ENCODE peak calls at places on chromosome 17, in eight cellular contexts. R is EL; H is activated CD4-positive, alpha-beta T cell treated with anti-CD3 and anti-CD28 coated beads for 48 hours; D is stimulated activated CD4-positive, alpha-beta T cell treated with anti-CD3 and anti-CD28 coated beads, Interleukin-2, amount 100 ng/mL, for 48 hours; Q is LHCN-M2; A is NCI-H1694; G is H7; F is NCI-H345. Z is an unnamed sample.

GRCh38 chr17:77466140-77466539 is 325.4 kb downstream of the SEC14L1 start:
- DNase-seq in R (no peak), H (no peak), D (no peak), Q (no peak), A (no peak), G (peak), F (no peak), Z (no peak)

GRCh38 chr17:520447-521167 is 168.0 kb upstream of the RPH3AL start:
- DNase-seq in R (no peak), H (no peak), D (no peak), Q (no peak), A (peak), G (no peak), F (no peak), Z (peak)

GRCh38 chr17:42814633-42815399 is 9.3 kb downstream of the BECN1 start:
- DNase-seq in R (peak), H (no peak), D (no peak), Q (no peak), A (no peak), G (no peak), F (no peak), Z (peak)

GRCh38 chr17:57874434-57875108 is 24.7 kb upstream of the MRPS23 start:
- DNase-seq in R (peak), H (peak), D (peak), Q (peak), A (peak), G (peak), F (no peak), Z (peak)

GRCh38 chr17:73371285-73371684 is 59.5 kb upstream of the CDC42EP4 start:
- DNase-seq in R (peak), H (no peak), D (no peak), Q (peak), A (no peak), G (no peak), F (no peak), Z (peak)

GRCh38 chr17:57286372-57287105 is 30.2 kb downstream of the MSI2 start:
- DNase-seq in R (no peak), H (no peak), D (no peak), Q (no peak), A (no peak), G (no peak), F (no peak), Z (no peak)

GRCh38 chr17:18960803-18961511 is 9.0 kb downstream of the SLC5A10 start:
- DNase-seq in R (peak), H (peak), D (peak), Q (peak), A (peak), G (peak), F (peak), Z (peak)

GRCh38 chr17:16433514-16433913 is 18.1 kb downstream of the TRPV2 start:
- DNase-seq in R (no peak), H (no peak), D (no peak), Q (no peak), A (no peak), G (no peak), F (no peak), Z (no peak)

GRCh38 chr17:49076575-49077384 is 55.8 kb upstream of the B4GALNT2 start:
- DNase-seq in R (peak), H (no peak), D (no peak), Q (peak), A (no peak), G (no peak), F (no peak), Z (peak)

GRCh38 chr17:46194393-46195216 is 1.4 kb upstream of the KANSL1 start:
- DNase-seq in R (peak), H (peak), D (peak), Q (peak), A (peak), G (peak), F (peak), Z (peak)

GRCh38 chr17:82962163-82962720 is 117.2 kb upstream of the METRNL start:
- DNase-seq in R (no peak), H (no peak), D (no peak), Q (peak), A (no peak), G (no peak), F (no peak), Z (peak)

GRCh38 chr17:49061524-49061943 is 64.3 kb downstream of the IGF2BP1 start:
- DNase-seq in R (no peak), H (no peak), D (no peak), Q (peak), A (no peak), G (no peak), F (no peak), Z (peak)

GRCh38 chr17:164536-165235 is 16.8 kb downstream of the DOC2B start:
- DNase-seq in R (peak), H (peak), D (no peak), Q (peak), A (peak), G (peak), F (no peak), Z (peak)

GRCh38 chr17:77728022-77728671 is 230.4 kb upstream of the TNRC6C start:
- DNase-seq in R (peak), H (no peak), D (no peak), Q (peak), A (peak), G (peak), F (peak), Z (no peak)

GRCh38 chr17:17818088-17818526 is 18.7 kb downstream of the SREBF1 start:
- DNase-seq in R (peak), H (no peak), D (no peak), Q (no peak), A (no peak), G (peak), F (no peak), Z (peak)

GRCh38 chr17:15398291-15398690 is 56.9 kb upstream of the TEKT3 start:
- DNase-seq in R (peak), H (no peak), D (no peak), Q (peak), A (no peak), G (no peak), F (peak), Z (peak)

GRCh38 chr17:16351831-16352230 is 1.4 kb downstream of the CENPV start:
- DNase-seq in R (peak), H (no peak), D (no peak), Q (peak), A (no peak), G (no peak), F (no peak), Z (peak)

GRCh38 chr17:44793885-44794698 is 35.3 kb downstream of the ADAM11 start:
- DNase-seq in R (no peak), H (no peak), D (no peak), Q (peak), A (no peak), G (no peak), F (no peak), Z (peak)

GRCh38 chr17:74453665-74454196 is 12.7 kb upstream of the CD300A start:
- DNase-seq in R (peak), H (peak), D (peak), Q (no peak), A (no peak), G (peak), F (no peak), Z (no peak)